ENCODE peak calls at places on chromosomes 12 and 14, in six cellular contexts. One of them, this sample, is unnamed.

GRCh38 chr12:111330800-111331752 is 37.8 kb downstream of the PHETA1 start:
- DNase-seq in foreskin fibroblast: peak
- DNase-seq in cardiac fibroblast: peak
- DNase-seq in fibroblast of the aortic adventitia: peak
- DNase-seq in GM06990: no peak
- DNase-seq in foreskin keratinocyte: peak
- DNase-seq in this sample: peak

GRCh38 chr12:103423061-103423473 is 72.7 kb downstream of the C12orf42 start:
- DNase-seq in fibroblast of the aortic adventitia: no peak
- DNase-seq in cardiac fibroblast: no peak
- DNase-seq in foreskin fibroblast: no peak
- DNase-seq in foreskin keratinocyte: no peak
- DNase-seq in GM06990: no peak
- DNase-seq in this sample: no peak

GRCh38 chr12:11717533-11717961 is 68.1 kb downstream of the ETV6 start:
- DNase-seq in foreskin keratinocyte: peak
- DNase-seq in foreskin fibroblast: peak
- DNase-seq in cardiac fibroblast: no peak
- DNase-seq in fibroblast of the aortic adventitia: no peak
- DNase-seq in GM06990: no peak
- DNase-seq in this sample: no peak

GRCh38 chr14:104883681-104884361 is 18.8 kb downstream of the CEP170B start:
- DNase-seq in fibroblast of the aortic adventitia: no peak
- DNase-seq in foreskin keratinocyte: no peak
- DNase-seq in foreskin fibroblast: no peak
- DNase-seq in GM06990: peak
- DNase-seq in cardiac fibroblast: no peak
- DNase-seq in this sample: no peak

GRCh38 chr14:81319314-81319713 is 80.8 kb downstream of the STON2 start:
- DNase-seq in GM06990: no peak
- DNase-seq in foreskin keratinocyte: no peak
- DNase-seq in foreskin fibroblast: no peak
- DNase-seq in cardiac fibroblast: no peak
- DNase-seq in fibroblast of the aortic adventitia: no peak
- DNase-seq in this sample: no peak

GRCh38 chr14:49745191-49745590 is 22.8 kb upstream of the KLHDC2 start:
- DNase-seq in GM06990: no peak
- DNase-seq in foreskin keratinocyte: no peak
- DNase-seq in cardiac fibroblast: no peak
- DNase-seq in foreskin fibroblast: no peak
- DNase-seq in fibroblast of the aortic adventitia: no peak
- DNase-seq in this sample: no peak

GRCh38 chr14:48937796-48938195 is 648.4 kb downstream of the RPS29 start:
- DNase-seq in cardiac fibroblast: peak
- DNase-seq in fibroblast of the aortic adventitia: no peak
- DNase-seq in GM06990: no peak
- DNase-seq in foreskin fibroblast: no peak
- DNase-seq in foreskin keratinocyte: peak
- DNase-seq in this sample: no peak

GRCh38 chr12:24505366-24506025 is 443.4 kb downstream of the BCAT1 start:
- DNase-seq in foreskin keratinocyte: peak
- DNase-seq in cardiac fibroblast: no peak
- DNase-seq in GM06990: no peak
- DNase-seq in fibroblast of the aortic adventitia: no peak
- DNase-seq in foreskin fibroblast: no peak
- DNase-seq in this sample: no peak

GRCh38 chr12:117966511-117966910 is 2.3 kb downstream of the KSR2 start:
- DNase-seq in GM06990: no peak
- DNase-seq in fibroblast of the aortic adventitia: no peak
- DNase-seq in foreskin fibroblast: no peak
- DNase-seq in cardiac fibroblast: no peak
- DNase-seq in foreskin keratinocyte: no peak
- DNase-seq in this sample: no peak

GRCh38 chr14:103512701-103513611 is 9.7 kb downstream of the CKB start:
- DNase-seq in fibroblast of the aortic adventitia: peak
- DNase-seq in cardiac fibroblast: peak
- DNase-seq in foreskin keratinocyte: peak
- DNase-seq in GM06990: no peak
- DNase-seq in foreskin fibroblast: peak
- DNase-seq in this sample: peak

GRCh38 chr14:101184562-101184961 is 281.0 kb upstream of the RTL1 start:
- DNase-seq in fibroblast of the aortic adventitia: no peak
- DNase-seq in cardiac fibroblast: no peak
- DNase-seq in foreskin fibroblast: no peak
- DNase-seq in GM06990: no peak
- DNase-seq in foreskin keratinocyte: no peak
- DNase-seq in this sample: no peak

GRCh38 chr12:52539024-52539820 is 13.7 kb downstream of the KRT71 start:
- DNase-seq in GM06990: no peak
- DNase-seq in fibroblast of the aortic adventitia: peak
- DNase-seq in foreskin keratinocyte: peak
- DNase-seq in cardiac fibroblast: peak
- DNase-seq in foreskin fibroblast: peak
- DNase-seq in this sample: no peak

GRCh38 chr14:64244279-64244678 is 49.9 kb downstream of the ESR2 start:
- DNase-seq in cardiac fibroblast: peak
- DNase-seq in fibroblast of the aortic adventitia: peak
- DNase-seq in GM06990: no peak
- DNase-seq in foreskin fibroblast: peak
- DNase-seq in foreskin keratinocyte: no peak
- DNase-seq in this sample: no peak

DNA sequence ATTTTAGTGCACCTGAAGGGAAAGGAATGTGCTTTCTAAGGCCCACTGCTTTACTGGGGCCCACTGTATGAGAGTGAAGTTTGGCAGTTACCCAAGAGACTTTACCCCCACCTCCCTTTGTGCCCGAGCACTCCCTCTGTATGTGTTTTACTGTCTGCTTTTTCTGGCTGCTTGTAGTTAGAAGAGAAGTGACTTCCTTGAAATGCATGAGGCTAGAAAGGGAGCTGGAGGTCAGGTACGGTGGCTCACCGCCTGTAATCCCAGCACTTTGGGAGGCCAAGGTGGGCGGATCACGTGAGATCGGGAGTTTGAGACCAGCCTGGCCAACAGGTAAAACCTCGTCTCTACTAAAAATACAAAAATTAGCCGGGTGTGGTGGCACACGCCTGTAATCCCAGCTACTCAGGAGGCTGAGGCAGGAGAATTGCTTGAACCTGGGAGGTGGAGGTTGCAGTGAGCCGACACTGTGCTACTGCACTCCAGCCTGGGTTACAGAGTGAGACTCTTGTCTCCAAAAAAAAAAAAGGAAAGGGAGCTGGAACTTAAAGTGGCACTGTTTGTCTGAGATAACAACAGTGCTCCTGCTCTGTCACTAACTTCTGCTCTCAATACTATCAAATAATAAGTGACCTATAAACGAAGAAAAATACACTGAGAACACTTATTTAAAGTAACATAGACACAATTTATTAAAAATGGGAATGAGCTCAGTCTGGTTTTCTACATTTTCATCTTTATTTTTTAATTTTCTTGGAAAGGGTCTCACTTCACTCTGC is 5.8 kb downstream of the TRIP11 start:
- DNase-seq in cardiac fibroblast: no peak
- DNase-seq in foreskin keratinocyte: no peak
- DNase-seq in fibroblast of the aortic adventitia: no peak
- DNase-seq in foreskin fibroblast: no peak
- DNase-seq in GM06990: no peak
- DNase-seq in this sample: no peak
- TF ChIP-seq CTCF in cardiac fibroblast: no peak
- TF ChIP-seq CTCF in foreskin keratinocyte: no peak
- TF ChIP-seq CTCF in fibroblast of the aortic adventitia: no peak
- TF ChIP-seq CTCF in foreskin fibroblast: no peak
- TF ChIP-seq CTCF in GM06990: no peak
- TF ChIP-seq CTCF in this sample: no peak

GRCh38 chr12:6250343-6250742 is 50.1 kb downstream of the CD9 start:
- DNase-seq in cardiac fibroblast: peak
- DNase-seq in GM06990: no peak
- DNase-seq in foreskin fibroblast: peak
- DNase-seq in fibroblast of the aortic adventitia: peak
- DNase-seq in foreskin keratinocyte: no peak
- DNase-seq in this sample: no peak

GRCh38 chr12:6249580-6249979 is 49.4 kb downstream of the CD9 start:
- DNase-seq in foreskin keratinocyte: no peak
- DNase-seq in foreskin fibroblast: no peak
- DNase-seq in fibroblast of the aortic adventitia: no peak
- DNase-seq in GM06990: no peak
- DNase-seq in cardiac fibroblast: no peak
- DNase-seq in this sample: no peak

GRCh38 chr12:6254491-6254890 is 54.3 kb downstream of the CD9 start:
- DNase-seq in foreskin keratinocyte: no peak
- DNase-seq in fibroblast of the aortic adventitia: no peak
- DNase-seq in foreskin fibroblast: no peak
- DNase-seq in cardiac fibroblast: no peak
- DNase-seq in GM06990: no peak
- DNase-seq in this sample: no peak

DNA sequence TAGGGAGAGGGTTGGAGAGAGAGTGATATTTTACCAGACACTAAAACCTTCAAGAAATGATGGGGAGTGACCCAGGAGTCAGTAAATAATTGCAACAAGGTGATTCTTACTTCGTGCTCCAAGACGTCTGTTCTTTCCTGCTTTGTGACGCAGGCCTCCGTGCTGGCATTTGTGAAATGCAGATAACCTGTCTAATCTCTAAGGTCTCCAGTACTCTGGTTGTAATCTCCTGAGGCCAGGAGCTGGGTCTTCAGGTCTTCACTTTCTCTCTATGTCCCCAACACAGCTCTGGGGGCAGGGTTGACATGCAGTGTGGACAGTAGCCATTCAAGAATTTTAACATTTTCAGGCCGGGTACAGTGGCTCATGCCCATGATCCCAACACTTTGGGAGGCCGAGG is 53.1 kb downstream of the CD9 start:
- DNase-seq in foreskin fibroblast: no peak
- DNase-seq in foreskin keratinocyte: no peak
- DNase-seq in cardiac fibroblast: no peak
- DNase-seq in GM06990: no peak
- DNase-seq in fibroblast of the aortic adventitia: no peak
- DNase-seq in this sample: no peak
- TF ChIP-seq CTCF in foreskin fibroblast: no peak
- TF ChIP-seq CTCF in foreskin keratinocyte: no peak
- TF ChIP-seq CTCF in cardiac fibroblast: no peak
- TF ChIP-seq CTCF in GM06990: no peak
- TF ChIP-seq CTCF in fibroblast of the aortic adventitia: no peak
- TF ChIP-seq CTCF in this sample: no peak

GRCh38 chr12:87836190-87836589 is 193.0 kb downstream of the C12orf50 start:
- DNase-seq in foreskin keratinocyte: no peak
- DNase-seq in GM06990: no peak
- DNase-seq in fibroblast of the aortic adventitia: no peak
- DNase-seq in cardiac fibroblast: no peak
- DNase-seq in foreskin fibroblast: no peak
- DNase-seq in this sample: no peak
- TF ChIP-seq CTCF in foreskin keratinocyte: no peak
- TF ChIP-seq CTCF in GM06990: no peak
- TF ChIP-seq CTCF in fibroblast of the aortic adventitia: no peak
- TF ChIP-seq CTCF in cardiac fibroblast: no peak
- TF ChIP-seq CTCF in foreskin fibroblast: no peak
- TF ChIP-seq CTCF in this sample: no peak

GRCh38 chr12:126784328-126784921 is 1482.5 kb upstream of the TMEM132C start:
- DNase-seq in fibroblast of the aortic adventitia: peak
- DNase-seq in foreskin keratinocyte: peak
- DNase-seq in cardiac fibroblast: no peak
- DNase-seq in GM06990: no peak
- DNase-seq in foreskin fibroblast: peak
- DNase-seq in this sample: peak
- TF ChIP-seq CTCF in fibroblast of the aortic adventitia: peak
- TF ChIP-seq CTCF in foreskin keratinocyte: peak
- TF ChIP-seq CTCF in cardiac fibroblast: peak
- TF ChIP-seq CTCF in GM06990: peak
- TF ChIP-seq CTCF in foreskin fibroblast: peak
- TF ChIP-seq CTCF in this sample: no peak

DNA sequence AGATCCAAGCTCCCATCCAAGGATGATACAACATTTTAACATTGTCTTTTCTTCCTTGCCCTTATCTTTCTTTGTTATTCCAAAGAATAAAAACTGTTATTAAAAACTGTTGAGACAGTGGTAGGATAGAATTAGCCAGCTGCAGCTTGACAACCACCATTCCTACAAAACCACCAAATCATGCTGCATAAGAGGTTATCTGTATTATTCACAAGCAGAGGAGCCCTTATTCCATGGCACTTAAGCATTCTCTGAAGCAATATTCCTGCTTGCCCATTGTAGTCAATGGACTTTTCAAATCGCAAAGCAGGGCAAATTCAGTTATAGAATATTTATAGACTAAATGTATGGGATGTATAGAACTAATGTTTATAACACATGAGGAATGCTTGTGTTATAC is 3.4 kb downstream of the ABCD2 start:
- DNase-seq in foreskin fibroblast: no peak
- DNase-seq in GM06990: no peak
- DNase-seq in foreskin keratinocyte: no peak
- DNase-seq in fibroblast of the aortic adventitia: no peak
- DNase-seq in cardiac fibroblast: no peak
- DNase-seq in this sample: no peak
- TF ChIP-seq CTCF in foreskin fibroblast: no peak
- TF ChIP-seq CTCF in GM06990: no peak
- TF ChIP-seq CTCF in foreskin keratinocyte: no peak
- TF ChIP-seq CTCF in fibroblast of the aortic adventitia: no peak
- TF ChIP-seq CTCF in cardiac fibroblast: no peak
- TF ChIP-seq CTCF in this sample: no peak

GRCh38 chr12:30400349-30400748 is 295.3 kb downstream of the IPO8 start:
- DNase-seq in fibroblast of the aortic adventitia: no peak
- DNase-seq in cardiac fibroblast: no peak
- DNase-seq in foreskin keratinocyte: no peak
- DNase-seq in GM06990: no peak
- DNase-seq in foreskin fibroblast: no peak
- DNase-seq in this sample: no peak
- TF ChIP-seq CTCF in fibroblast of the aortic adventitia: no peak
- TF ChIP-seq CTCF in cardiac fibroblast: no peak
- TF ChIP-seq CTCF in foreskin keratinocyte: no peak
- TF ChIP-seq CTCF in GM06990: no peak
- TF ChIP-seq CTCF in foreskin fibroblast: no peak
- TF ChIP-seq CTCF in this sample: no peak

GRCh38 chr12:3302406-3303041 is 188.5 kb upstream of the PRMT8 start:
- DNase-seq in foreskin keratinocyte: no peak
- DNase-seq in foreskin fibroblast: peak
- DNase-seq in cardiac fibroblast: no peak
- DNase-seq in fibroblast of the aortic adventitia: no peak
- DNase-seq in GM06990: no peak
- DNase-seq in this sample: no peak
- TF ChIP-seq CTCF in foreskin keratinocyte: no peak
- TF ChIP-seq CTCF in foreskin fibroblast: no peak
- TF ChIP-seq CTCF in cardiac fibroblast: no peak
- TF ChIP-seq CTCF in fibroblast of the aortic adventitia: no peak
- TF ChIP-seq CTCF in GM06990: no peak
- TF ChIP-seq CTCF in this sample: no peak

DNA sequence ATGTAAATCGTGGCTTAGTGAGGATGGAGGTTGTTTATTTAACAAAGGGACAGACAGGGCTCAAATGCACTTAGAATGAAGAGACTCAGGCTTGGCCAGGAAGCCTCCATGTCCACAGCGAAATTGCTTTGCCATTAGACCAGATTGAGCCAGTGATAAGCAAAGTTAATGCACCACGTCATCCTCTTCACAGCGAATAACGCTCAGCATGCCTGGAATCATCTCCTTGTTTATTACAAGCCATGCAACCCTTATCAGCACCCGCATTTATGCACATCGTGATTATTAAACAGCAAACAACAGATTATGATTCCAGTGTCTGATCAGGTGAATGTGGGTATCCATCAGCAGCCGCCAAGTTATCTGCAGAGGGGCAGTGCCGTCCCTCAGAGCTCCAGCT is 175.0 kb upstream of the TMEM132C start:
- DNase-seq in foreskin fibroblast: no peak
- DNase-seq in GM06990: no peak
- DNase-seq in foreskin keratinocyte: no peak
- DNase-seq in cardiac fibroblast: no peak
- DNase-seq in fibroblast of the aortic adventitia: no peak
- DNase-seq in this sample: no peak
- TF ChIP-seq CTCF in foreskin fibroblast: no peak
- TF ChIP-seq CTCF in GM06990: no peak
- TF ChIP-seq CTCF in foreskin keratinocyte: no peak
- TF ChIP-seq CTCF in cardiac fibroblast: no peak
- TF ChIP-seq CTCF in fibroblast of the aortic adventitia: no peak
- TF ChIP-seq CTCF in this sample: no peak

This sample was measured in GM20000.